ENCODE peak calls at places on chromosome 5, in five cellular contexts. One of them, this sample, is unnamed.

GRCh38 chr5:179914032-179914755 is 6.5 kb upstream of the TBC1D9B start:
- DNase-seq in ELR: peak
- DNase-seq in T47D: no peak
- DNase-seq in IMR-90: peak
- DNase-seq in stimulated activated CD4-positive, alpha-beta T cell treated with anti-CD3 and anti-CD28 coated beads, Interleukin-15, amount 100 ng/mL, for 1 hour: no peak
- DNase-seq in this sample: peak

GRCh38 chr5:33441241-33441844 is 578 bp downstream of the TARS1 start:
- DNase-seq in IMR-90: peak
- DNase-seq in T47D: no peak
- DNase-seq in ELR: peak
- DNase-seq in stimulated activated CD4-positive, alpha-beta T cell treated with anti-CD3 and anti-CD28 coated beads, Interleukin-15, amount 100 ng/mL, for 1 hour: no peak
- DNase-seq in this sample: peak

GRCh38 chr5:102554092-102554491 is 55.3 kb upstream of the SLCO6A1 start:
- DNase-seq in T47D: no peak
- DNase-seq in IMR-90: no peak
- DNase-seq in stimulated activated CD4-positive, alpha-beta T cell treated with anti-CD3 and anti-CD28 coated beads, Interleukin-15, amount 100 ng/mL, for 1 hour: no peak
- DNase-seq in ELR: no peak
- DNase-seq in this sample: no peak

GRCh38 chr5:61114441-61114840 is 47.8 kb downstream of the SMIM15 start:
- DNase-seq in IMR-90: no peak
- DNase-seq in ELR: no peak
- DNase-seq in T47D: no peak
- DNase-seq in stimulated activated CD4-positive, alpha-beta T cell treated with anti-CD3 and anti-CD28 coated beads, Interleukin-15, amount 100 ng/mL, for 1 hour: no peak
- DNase-seq in this sample: no peak

GRCh38 chr5:114007678-114008077 is 354.2 kb upstream of the KCNN2 start:
- DNase-seq in IMR-90: no peak
- DNase-seq in ELR: no peak
- DNase-seq in T47D: no peak
- DNase-seq in stimulated activated CD4-positive, alpha-beta T cell treated with anti-CD3 and anti-CD28 coated beads, Interleukin-15, amount 100 ng/mL, for 1 hour: no peak
- DNase-seq in this sample: no peak

GRCh38 chr5:42749020-42749419 is 7.6 kb upstream of the CCDC152 start:
- DNase-seq in T47D: no peak
- DNase-seq in IMR-90: peak
- DNase-seq in stimulated activated CD4-positive, alpha-beta T cell treated with anti-CD3 and anti-CD28 coated beads, Interleukin-15, amount 100 ng/mL, for 1 hour: no peak
- DNase-seq in ELR: peak
- DNase-seq in this sample: peak

GRCh38 chr5:53041071-53041692 is 52.0 kb downstream of the ITGA2 start:
- DNase-seq in ELR: peak
- DNase-seq in IMR-90: peak
- DNase-seq in stimulated activated CD4-positive, alpha-beta T cell treated with anti-CD3 and anti-CD28 coated beads, Interleukin-15, amount 100 ng/mL, for 1 hour: no peak
- DNase-seq in T47D: no peak
- DNase-seq in this sample: peak

GRCh38 chr5:56145106-56145505 is 88.0 kb downstream of the ANKRD55 start:
- DNase-seq in stimulated activated CD4-positive, alpha-beta T cell treated with anti-CD3 and anti-CD28 coated beads, Interleukin-15, amount 100 ng/mL, for 1 hour: no peak
- DNase-seq in T47D: peak
- DNase-seq in ELR: peak
- DNase-seq in IMR-90: no peak
- DNase-seq in this sample: peak

GRCh38 chr5:108521011-108521700 is 139.3 kb upstream of the FBXL17 start:
- DNase-seq in T47D: no peak
- DNase-seq in ELR: no peak
- DNase-seq in stimulated activated CD4-positive, alpha-beta T cell treated with anti-CD3 and anti-CD28 coated beads, Interleukin-15, amount 100 ng/mL, for 1 hour: no peak
- DNase-seq in IMR-90: no peak
- DNase-seq in this sample: no peak

GRCh38 chr5:147216552-147217154 is 18.2 kb upstream of the STK32A start:
- DNase-seq in T47D: no peak
- DNase-seq in stimulated activated CD4-positive, alpha-beta T cell treated with anti-CD3 and anti-CD28 coated beads, Interleukin-15, amount 100 ng/mL, for 1 hour: no peak
- DNase-seq in IMR-90: no peak
- DNase-seq in ELR: no peak
- DNase-seq in this sample: peak

GRCh38 chr5:132607133-132607532 is 50.4 kb downstream of the RAD50 start:
- DNase-seq in IMR-90: no peak
- DNase-seq in stimulated activated CD4-positive, alpha-beta T cell treated with anti-CD3 and anti-CD28 coated beads, Interleukin-15, amount 100 ng/mL, for 1 hour: no peak
- DNase-seq in ELR: peak
- DNase-seq in T47D: no peak
- DNase-seq in this sample: no peak